ENCODE peak calls at places on chromosomes 3 and 15, in seven cellular contexts. Y, X, Q, A, D, Z and K are unnamed samples.
A peak's percentile ranks its signal among the peaks of the same experiment; 100 is the strongest.

GRCh38 chr3:39716849-39717248 is 92.6 kb upstream of the MYRIP start:
- DNase-seq in Y (no peak), X (no peak), Q (no peak), A (no peak), D (no peak), Z (no peak), K (no peak)

GRCh38 chr15:85473455-85473854 is 93.1 kb downstream of the AKAP13 start:
- DNase-seq in Y (no peak), X (peak; percentile 78), Q (no peak), A (no peak), D (no peak), Z (no peak), K (no peak)

GRCh38 chr3:156602424-156602823 is 47.5 kb upstream of the SSR3 start:
- DNase-seq in Y (no peak), X (peak; percentile 75), Q (no peak), A (no peak), D (no peak), Z (no peak), K (no peak)

GRCh38 chr3:30331519-30331918 is 274.9 kb upstream of the TGFBR2 start:
- DNase-seq in Y (no peak), X (no peak), Q (no peak), A (no peak), D (no peak), Z (no peak), K (no peak)

GRCh38 chr3:138348950-138349739 is 766 bp downstream of the MRAS start:
- DNase-seq in Y (peak; percentile 49), X (peak; percentile 25), Q (no peak), A (no peak), D (no peak), Z (peak; percentile 32), K (no peak)

GRCh38 chr15:27126449-27126848 is 155.5 kb downstream of the GABRG3 start:
- DNase-seq in Y (no peak), X (no peak), Q (no peak), A (no peak), D (no peak), Z (no peak), K (no peak)

GRCh38 chr3:141530133-141530768 is 43.4 kb downstream of the RASA2 start:
- DNase-seq in Y (no peak), X (peak; percentile 57), Q (no peak), A (peak; percentile 9), D (no peak), Z (no peak), K (peak; percentile 61)

GRCh38 chr3:69607466-69608035 is 131.7 kb upstream of the MITF start:
- DNase-seq in Y (no peak), X (no peak), Q (no peak), A (no peak), D (no peak), Z (no peak), K (no peak)

GRCh38 chr15:29090617-29091466 is 178.8 kb downstream of the NSMCE3 start:
- DNase-seq in Y (no peak), X (no peak), Q (peak; percentile 47), A (peak; percentile 41), D (peak; percentile 22), Z (no peak), K (no peak)

GRCh38 chr15:85649372-85649771 is 145.4 kb downstream of the KLHL25 start:
- DNase-seq in Y (no peak), X (peak; percentile 79), Q (no peak), A (no peak), D (no peak), Z (no peak), K (no peak)

GRCh38 chr3:170941551-170941950 is 33.1 kb upstream of the EIF5A2 start:
- DNase-seq in Y (no peak), X (no peak), Q (no peak), A (peak; percentile 50), D (no peak), Z (no peak), K (no peak)

GRCh38 chr3:185788292-185788691 is 36.5 kb downstream of the IGF2BP2 start:
- DNase-seq in Y (no peak), X (no peak), Q (no peak), A (no peak), D (no peak), Z (no peak), K (no peak)

GRCh38 chr15:52337198-52337853 is 41.7 kb upstream of the MYO5C start:
- DNase-seq in Y (no peak), X (peak; percentile 82), Q (no peak), A (peak; percentile 78), D (no peak), Z (no peak), K (no peak)

GRCh38 chr15:43824302-43825246 is at the start of gene MFAP1:
- DNase-seq in Y (peak; percentile 97), X (peak; percentile 98), Q (peak; percentile 77), A (peak; percentile 97), D (peak; percentile 85), Z (peak; percentile 96), K (peak; percentile 93)

GRCh38 chr3:69174871-69175737 is 52.7 kb upstream of the LMOD3 start:
- DNase-seq in Y (no peak), X (no peak), Q (no peak), A (no peak), D (no peak), Z (no peak), K (no peak)

GRCh38 chr15:76057332-76058000 is 2.3 kb upstream of the TMEM266 start:
- DNase-seq in Y (no peak), X (peak; percentile 21), Q (peak; percentile 6), A (peak; percentile 66), D (no peak), Z (no peak), K (no peak)

GRCh38 chr15:33654859-33655258 is 313.4 kb upstream of the CHRM5 start:
- DNase-seq in Y (no peak), X (no peak), Q (no peak), A (no peak), D (no peak), Z (no peak), K (no peak)

GRCh38 chr3:146655333-146655996 is 50.3 kb upstream of the PLSCR5 start:
- DNase-seq in Y (no peak), X (no peak), Q (no peak), A (peak; percentile 1), D (no peak), Z (no peak), K (no peak)

GRCh38 chr15:67501836-67502461 is 19.0 kb upstream of the C15orf61 start:
- DNase-seq in Y (no peak), X (peak; percentile 7), Q (no peak), A (no peak), D (no peak), Z (no peak), K (no peak)

GRCh38 chr15:79989682-79990081 is 18.7 kb upstream of the BCL2A1 start:
- DNase-seq in Y (no peak), X (no peak), Q (no peak), A (no peak), D (no peak), Z (no peak), K (peak; percentile 60)

GRCh38 chr15:32722126-32722525 is 4.3 kb downstream of the GREM1 start:
- DNase-seq in Y (no peak), X (peak; percentile 50), Q (no peak), A (no peak), D (no peak), Z (no peak), K (no peak)

GRCh38 chr15:50137330-50137761 is 18.3 kb upstream of the ATP8B4 start:
- DNase-seq in Y (no peak), X (peak; percentile 99), Q (no peak), A (peak; percentile 96), D (no peak), Z (no peak), K (peak; percentile 90)

GRCh38 chr3:188595890-188596376 is 442.0 kb downstream of the LPP start:
- DNase-seq in Y (no peak), X (peak; percentile 93), Q (no peak), A (peak; percentile 84), D (no peak), Z (no peak), K (no peak)

GRCh38 chr15:93617443-93617842 is 528.4 kb upstream of the RGMA start:
- DNase-seq in Y (no peak), X (no peak), Q (no peak), A (no peak), D (no peak), Z (peak; percentile 20), K (no peak)

GRCh38 chr3:24963762-24964625 is 464.1 kb upstream of the RARB start:
- DNase-seq in Y (no peak), X (peak; percentile 29), Q (no peak), A (peak; percentile 48), D (no peak), Z (no peak), K (peak; percentile 17)

GRCh38 chr15:37880009-37880834 is 54.2 kb upstream of the TMCO5A start:
- DNase-seq in Y (no peak), X (peak; percentile 87), Q (no peak), A (peak; percentile 59), D (no peak), Z (no peak), K (peak; percentile 3)

GRCh38 chr3:78703944-78704343 is 1063.9 kb downstream of the ROBO1 start:
- DNase-seq in Y (no peak), X (peak; percentile 31), Q (no peak), A (peak; percentile 13), D (no peak), Z (no peak), K (no peak)

GRCh38 chr3:117526485-117527079 is 817.0 kb downstream of the TUSC7 start:
- DNase-seq in Y (no peak), X (no peak), Q (no peak), A (peak; percentile 17), D (no peak), Z (no peak), K (peak; percentile 17)

GRCh38 chr3:114650808-114651207 is 357.0 kb downstream of the TIGIT start:
- DNase-seq in Y (no peak), X (peak; percentile 87), Q (no peak), A (peak; percentile 31), D (no peak), Z (no peak), K (no peak)

GRCh38 chr15:79944625-79945024 is 26.4 kb downstream of the BCL2A1 start:
- DNase-seq in Y (no peak), X (no peak), Q (no peak), A (no peak), D (no peak), Z (no peak), K (no peak)